ENCODE peak calls at places on chromosomes 12 and 14, in six cellular contexts. One of them, this sample, is unnamed.

GRCh38 chr12:12819752-12820311 is 6.7 kb downstream of the DDX47 start:
- DNase-seq in left colon: no peak
- DNase-seq in PC-3: peak; percentile 89
- DNase-seq in anterior cingulate cortex: no peak
- DNase-seq in activated CD4-positive, CD25-positive, alpha-beta regulatory T cell treated with anti-CD3 and anti-CD28 coated beads, Interleukin-2, amount 50 U/mL, for 72 hours: no peak
- DNase-seq in IMR-90: peak; percentile 96
- DNase-seq in this sample: no peak

GRCh38 chr14:92460916-92461579 is 52.5 kb upstream of the RIN3 start:
- DNase-seq in left colon: peak; percentile 22
- DNase-seq in PC-3: peak; percentile 17
- DNase-seq in anterior cingulate cortex: no peak
- DNase-seq in activated CD4-positive, CD25-positive, alpha-beta regulatory T cell treated with anti-CD3 and anti-CD28 coated beads, Interleukin-2, amount 50 U/mL, for 72 hours: no peak
- DNase-seq in IMR-90: peak; percentile 82
- DNase-seq in this sample: peak; percentile 74

GRCh38 chr12:85711735-85712390 is 124.3 kb downstream of the RASSF9 start:
- DNase-seq in left colon: no peak
- DNase-seq in PC-3: no peak
- DNase-seq in anterior cingulate cortex: no peak
- DNase-seq in activated CD4-positive, CD25-positive, alpha-beta regulatory T cell treated with anti-CD3 and anti-CD28 coated beads, Interleukin-2, amount 50 U/mL, for 72 hours: no peak
- DNase-seq in IMR-90: no peak
- DNase-seq in this sample: no peak

GRCh38 chr14:56172571-56172971 is 54.4 kb downstream of the PELI2 start:
- DNase-seq in left colon: no peak
- DNase-seq in PC-3: peak; percentile 62
- DNase-seq in anterior cingulate cortex: no peak
- DNase-seq in activated CD4-positive, CD25-positive, alpha-beta regulatory T cell treated with anti-CD3 and anti-CD28 coated beads, Interleukin-2, amount 50 U/mL, for 72 hours: no peak
- DNase-seq in IMR-90: peak; percentile 92
- DNase-seq in this sample: no peak

GRCh38 chr12:93662961-93663728 is 14.0 kb upstream of the CRADD start:
- DNase-seq in left colon: no peak
- DNase-seq in PC-3: peak; percentile 29
- DNase-seq in anterior cingulate cortex: no peak
- DNase-seq in activated CD4-positive, CD25-positive, alpha-beta regulatory T cell treated with anti-CD3 and anti-CD28 coated beads, Interleukin-2, amount 50 U/mL, for 72 hours: no peak
- DNase-seq in IMR-90: peak; percentile 33
- DNase-seq in this sample: no peak

GRCh38 chr12:85872497-85873091 is 1.5 kb upstream of the NTS start:
- DNase-seq in left colon: no peak
- DNase-seq in PC-3: peak; percentile 81
- DNase-seq in anterior cingulate cortex: no peak
- DNase-seq in activated CD4-positive, CD25-positive, alpha-beta regulatory T cell treated with anti-CD3 and anti-CD28 coated beads, Interleukin-2, amount 50 U/mL, for 72 hours: no peak
- DNase-seq in IMR-90: peak; percentile 64
- DNase-seq in this sample: peak; percentile 8

GRCh38 chr14:59018978-59019377 is 169.5 kb upstream of the DAAM1 start:
- DNase-seq in left colon: no peak
- DNase-seq in PC-3: peak; percentile 53
- DNase-seq in anterior cingulate cortex: no peak
- DNase-seq in activated CD4-positive, CD25-positive, alpha-beta regulatory T cell treated with anti-CD3 and anti-CD28 coated beads, Interleukin-2, amount 50 U/mL, for 72 hours: no peak
- DNase-seq in IMR-90: peak; percentile 4
- DNase-seq in this sample: no peak

GRCh38 chr12:48969847-48970701 is 1.5 kb downstream of the WNT10B start:
- DNase-seq in left colon: peak; percentile 48
- DNase-seq in PC-3: no peak
- DNase-seq in anterior cingulate cortex: no peak
- DNase-seq in activated CD4-positive, CD25-positive, alpha-beta regulatory T cell treated with anti-CD3 and anti-CD28 coated beads, Interleukin-2, amount 50 U/mL, for 72 hours: no peak
- DNase-seq in IMR-90: no peak
- DNase-seq in this sample: no peak

GRCh38 chr12:132277961-132278360 is 51.4 kb downstream of the GALNT9 start:
- DNase-seq in left colon: no peak
- DNase-seq in PC-3: no peak
- DNase-seq in anterior cingulate cortex: no peak
- DNase-seq in activated CD4-positive, CD25-positive, alpha-beta regulatory T cell treated with anti-CD3 and anti-CD28 coated beads, Interleukin-2, amount 50 U/mL, for 72 hours: no peak
- DNase-seq in IMR-90: no peak
- DNase-seq in this sample: no peak

GRCh38 chr12:49054096-49054495 is 6.5 kb downstream of the KMT2D start:
- DNase-seq in left colon: no peak
- DNase-seq in PC-3: no peak
- DNase-seq in anterior cingulate cortex: no peak
- DNase-seq in activated CD4-positive, CD25-positive, alpha-beta regulatory T cell treated with anti-CD3 and anti-CD28 coated beads, Interleukin-2, amount 50 U/mL, for 72 hours: no peak
- DNase-seq in IMR-90: no peak
- DNase-seq in this sample: no peak

GRCh38 chr14:56046999-56047398 is 71.2 kb upstream of the PELI2 start:
- DNase-seq in left colon: no peak
- DNase-seq in PC-3: no peak
- DNase-seq in anterior cingulate cortex: no peak
- DNase-seq in activated CD4-positive, CD25-positive, alpha-beta regulatory T cell treated with anti-CD3 and anti-CD28 coated beads, Interleukin-2, amount 50 U/mL, for 72 hours: no peak
- DNase-seq in IMR-90: no peak
- DNase-seq in this sample: no peak

GRCh38 chr12:288687-289086 is 26.1 kb upstream of the SLC6A13 start:
- DNase-seq in left colon: no peak
- DNase-seq in PC-3: no peak
- DNase-seq in anterior cingulate cortex: peak; percentile 10
- DNase-seq in activated CD4-positive, CD25-positive, alpha-beta regulatory T cell treated with anti-CD3 and anti-CD28 coated beads, Interleukin-2, amount 50 U/mL, for 72 hours: no peak
- DNase-seq in IMR-90: peak; percentile 86
- DNase-seq in this sample: no peak

GRCh38 chr14:54589843-54590242 is 22.9 kb downstream of the SAMD4A start:
- DNase-seq in left colon: no peak
- DNase-seq in PC-3: peak; percentile 68
- DNase-seq in anterior cingulate cortex: no peak
- DNase-seq in activated CD4-positive, CD25-positive, alpha-beta regulatory T cell treated with anti-CD3 and anti-CD28 coated beads, Interleukin-2, amount 50 U/mL, for 72 hours: no peak
- DNase-seq in IMR-90: no peak
- DNase-seq in this sample: no peak

GRCh38 chr14:28101992-28102391 is 664.6 kb upstream of the FOXG1 start:
- DNase-seq in left colon: no peak
- DNase-seq in PC-3: no peak
- DNase-seq in anterior cingulate cortex: no peak
- DNase-seq in activated CD4-positive, CD25-positive, alpha-beta regulatory T cell treated with anti-CD3 and anti-CD28 coated beads, Interleukin-2, amount 50 U/mL, for 72 hours: no peak
- DNase-seq in IMR-90: no peak
- DNase-seq in this sample: no peak

GRCh38 chr12:51890511-51891171 is 2.7 kb downstream of the ANKRD33 start:
- DNase-seq in left colon: no peak
- DNase-seq in PC-3: no peak
- DNase-seq in anterior cingulate cortex: no peak
- DNase-seq in activated CD4-positive, CD25-positive, alpha-beta regulatory T cell treated with anti-CD3 and anti-CD28 coated beads, Interleukin-2, amount 50 U/mL, for 72 hours: no peak
- DNase-seq in IMR-90: no peak
- DNase-seq in this sample: no peak

GRCh38 chr12:52235822-52236291 is 2.8 kb downstream of the KRT7 start:
- DNase-seq in left colon: peak; percentile 62
- DNase-seq in PC-3: peak; percentile 95
- DNase-seq in anterior cingulate cortex: no peak
- DNase-seq in activated CD4-positive, CD25-positive, alpha-beta regulatory T cell treated with anti-CD3 and anti-CD28 coated beads, Interleukin-2, amount 50 U/mL, for 72 hours: no peak
- DNase-seq in IMR-90: no peak
- DNase-seq in this sample: no peak

GRCh38 chr14:52315355-52315718 is 1.2 kb downstream of the PTGER2 start:
- DNase-seq in left colon: no peak
- DNase-seq in PC-3: no peak
- DNase-seq in anterior cingulate cortex: no peak
- DNase-seq in activated CD4-positive, CD25-positive, alpha-beta regulatory T cell treated with anti-CD3 and anti-CD28 coated beads, Interleukin-2, amount 50 U/mL, for 72 hours: no peak
- DNase-seq in IMR-90: peak; percentile 39
- DNase-seq in this sample: peak; percentile 79

GRCh38 chr12:87365423-87365822 is 663.8 kb downstream of the C12orf50 start:
- DNase-seq in left colon: no peak
- DNase-seq in PC-3: no peak
- DNase-seq in anterior cingulate cortex: no peak
- DNase-seq in activated CD4-positive, CD25-positive, alpha-beta regulatory T cell treated with anti-CD3 and anti-CD28 coated beads, Interleukin-2, amount 50 U/mL, for 72 hours: no peak
- DNase-seq in IMR-90: no peak
- DNase-seq in this sample: no peak

GRCh38 chr12:94305293-94305957 is 154.2 kb downstream of the CEP83 start:
- DNase-seq in left colon: no peak
- DNase-seq in PC-3: no peak
- DNase-seq in anterior cingulate cortex: no peak
- DNase-seq in activated CD4-positive, CD25-positive, alpha-beta regulatory T cell treated with anti-CD3 and anti-CD28 coated beads, Interleukin-2, amount 50 U/mL, for 72 hours: no peak
- DNase-seq in IMR-90: peak; percentile 82
- DNase-seq in this sample: no peak

GRCh38 chr12:54974281-54974680 is 10.3 kb downstream of the TESPA1 start:
- DNase-seq in left colon: no peak
- DNase-seq in PC-3: no peak
- DNase-seq in anterior cingulate cortex: no peak
- DNase-seq in activated CD4-positive, CD25-positive, alpha-beta regulatory T cell treated with anti-CD3 and anti-CD28 coated beads, Interleukin-2, amount 50 U/mL, for 72 hours: no peak
- DNase-seq in IMR-90: no peak
- DNase-seq in this sample: no peak

GRCh38 chr12:124721501-124722154 is 142.0 kb downstream of the SCARB1 start:
- DNase-seq in left colon: no peak
- DNase-seq in PC-3: no peak
- DNase-seq in anterior cingulate cortex: no peak
- DNase-seq in activated CD4-positive, CD25-positive, alpha-beta regulatory T cell treated with anti-CD3 and anti-CD28 coated beads, Interleukin-2, amount 50 U/mL, for 72 hours: no peak
- DNase-seq in IMR-90: peak; percentile 16
- DNase-seq in this sample: no peak

GRCh38 chr12:24025153-24025798 is 75.8 kb upstream of the SOX5 start:
- DNase-seq in left colon: no peak
- DNase-seq in PC-3: peak; percentile 4
- DNase-seq in anterior cingulate cortex: no peak
- DNase-seq in activated CD4-positive, CD25-positive, alpha-beta regulatory T cell treated with anti-CD3 and anti-CD28 coated beads, Interleukin-2, amount 50 U/mL, for 72 hours: no peak
- DNase-seq in IMR-90: peak; percentile 5
- DNase-seq in this sample: no peak

GRCh38 chr14:50955373-50956043 is 11.2 kb upstream of the PYGL start:
- DNase-seq in left colon: peak; percentile 78
- DNase-seq in PC-3: peak; percentile 96
- DNase-seq in anterior cingulate cortex: no peak
- DNase-seq in activated CD4-positive, CD25-positive, alpha-beta regulatory T cell treated with anti-CD3 and anti-CD28 coated beads, Interleukin-2, amount 50 U/mL, for 72 hours: no peak
- DNase-seq in IMR-90: peak; percentile 96
- DNase-seq in this sample: peak; percentile 67

GRCh38 chr12:49389092-49389703 is 21.9 kb downstream of the SPATS2 start:
- DNase-seq in left colon: peak; percentile 46
- DNase-seq in PC-3: no peak
- DNase-seq in anterior cingulate cortex: no peak
- DNase-seq in activated CD4-positive, CD25-positive, alpha-beta regulatory T cell treated with anti-CD3 and anti-CD28 coated beads, Interleukin-2, amount 50 U/mL, for 72 hours: peak; percentile 61
- DNase-seq in IMR-90: no peak
- DNase-seq in this sample: no peak

GRCh38 chr14:37027188-37027824 is 145.1 kb downstream of the SLC25A21 start:
- DNase-seq in left colon: no peak
- DNase-seq in PC-3: no peak
- DNase-seq in anterior cingulate cortex: no peak
- DNase-seq in activated CD4-positive, CD25-positive, alpha-beta regulatory T cell treated with anti-CD3 and anti-CD28 coated beads, Interleukin-2, amount 50 U/mL, for 72 hours: no peak
- DNase-seq in IMR-90: no peak
- DNase-seq in this sample: peak; percentile 54

GRCh38 chr14:20614038-20614840 is 23.1 kb upstream of the RNASE12 start:
- DNase-seq in left colon: peak; percentile 51
- DNase-seq in PC-3: peak; percentile 42
- DNase-seq in anterior cingulate cortex: no peak
- DNase-seq in activated CD4-positive, CD25-positive, alpha-beta regulatory T cell treated with anti-CD3 and anti-CD28 coated beads, Interleukin-2, amount 50 U/mL, for 72 hours: no peak
- DNase-seq in IMR-90: no peak
- DNase-seq in this sample: no peak

GRCh38 chr14:21192875-21193535 is 37.1 kb upstream of the OR5AU1 start:
- DNase-seq in left colon: no peak
- DNase-seq in PC-3: no peak
- DNase-seq in anterior cingulate cortex: no peak
- DNase-seq in activated CD4-positive, CD25-positive, alpha-beta regulatory T cell treated with anti-CD3 and anti-CD28 coated beads, Interleukin-2, amount 50 U/mL, for 72 hours: no peak
- DNase-seq in IMR-90: peak; percentile 40
- DNase-seq in this sample: no peak

GRCh38 chr12:108302471-108303311 is 36.4 kb downstream of the CMKLR1 start:
- DNase-seq in left colon: peak; percentile 28
- DNase-seq in PC-3: peak; percentile 51
- DNase-seq in anterior cingulate cortex: peak; percentile 44
- DNase-seq in activated CD4-positive, CD25-positive, alpha-beta regulatory T cell treated with anti-CD3 and anti-CD28 coated beads, Interleukin-2, amount 50 U/mL, for 72 hours: no peak
- DNase-seq in IMR-90: no peak
- DNase-seq in this sample: no peak

GRCh38 chr14:34778744-34779143 is 64.4 kb upstream of the CFL2 start:
- DNase-seq in left colon: no peak
- DNase-seq in PC-3: no peak
- DNase-seq in anterior cingulate cortex: no peak
- DNase-seq in activated CD4-positive, CD25-positive, alpha-beta regulatory T cell treated with anti-CD3 and anti-CD28 coated beads, Interleukin-2, amount 50 U/mL, for 72 hours: no peak
- DNase-seq in IMR-90: no peak
- DNase-seq in this sample: no peak

GRCh38 chr12:48219635-48220034 is 16.5 kb upstream of the OR10AD1 start:
- DNase-seq in left colon: no peak
- DNase-seq in PC-3: no peak
- DNase-seq in anterior cingulate cortex: no peak
- DNase-seq in activated CD4-positive, CD25-positive, alpha-beta regulatory T cell treated with anti-CD3 and anti-CD28 coated beads, Interleukin-2, amount 50 U/mL, for 72 hours: no peak
- DNase-seq in IMR-90: no peak
- DNase-seq in this sample: no peak

GRCh38 chr12:116537149-116537904 is 21.9 kb upstream of the MAP1LC3B2 start:
- DNase-seq in left colon: no peak
- DNase-seq in PC-3: no peak
- DNase-seq in anterior cingulate cortex: no peak
- DNase-seq in activated CD4-positive, CD25-positive, alpha-beta regulatory T cell treated with anti-CD3 and anti-CD28 coated beads, Interleukin-2, amount 50 U/mL, for 72 hours: no peak
- DNase-seq in IMR-90: no peak
- DNase-seq in this sample: no peak

GRCh38 chr12:49232940-49233841 is 31.7 kb upstream of the TUBA1C start:
- DNase-seq in left colon: peak; percentile 40
- DNase-seq in PC-3: no peak
- DNase-seq in anterior cingulate cortex: peak; percentile 75
- DNase-seq in activated CD4-positive, CD25-positive, alpha-beta regulatory T cell treated with anti-CD3 and anti-CD28 coated beads, Interleukin-2, amount 50 U/mL, for 72 hours: no peak
- DNase-seq in IMR-90: peak; percentile 56
- DNase-seq in this sample: peak; percentile 28

GRCh38 chr14:105848570-105848969 is 322.2 kb downstream of the TMEM121 start:
- DNase-seq in left colon: no peak
- DNase-seq in PC-3: no peak
- DNase-seq in anterior cingulate cortex: no peak
- DNase-seq in activated CD4-positive, CD25-positive, alpha-beta regulatory T cell treated with anti-CD3 and anti-CD28 coated beads, Interleukin-2, amount 50 U/mL, for 72 hours: no peak
- DNase-seq in IMR-90: no peak
- DNase-seq in this sample: no peak

GRCh38 chr14:19993438-19993837 is 8.5 kb upstream of the OR4Q2 start:
- DNase-seq in left colon: no peak
- DNase-seq in PC-3: no peak
- DNase-seq in anterior cingulate cortex: no peak
- DNase-seq in activated CD4-positive, CD25-positive, alpha-beta regulatory T cell treated with anti-CD3 and anti-CD28 coated beads, Interleukin-2, amount 50 U/mL, for 72 hours: no peak
- DNase-seq in IMR-90: no peak
- DNase-seq in this sample: no peak

GRCh38 chr14:88786715-88787114 is 6.0 kb downstream of the EML5 start:
- DNase-seq in left colon: no peak
- DNase-seq in PC-3: no peak
- DNase-seq in anterior cingulate cortex: no peak
- DNase-seq in activated CD4-positive, CD25-positive, alpha-beta regulatory T cell treated with anti-CD3 and anti-CD28 coated beads, Interleukin-2, amount 50 U/mL, for 72 hours: no peak
- DNase-seq in IMR-90: no peak
- DNase-seq in this sample: no peak

GRCh38 chr12:31118347-31118830 is 44.7 kb downstream of the DDX11 start:
- DNase-seq in left colon: no peak
- DNase-seq in PC-3: no peak
- DNase-seq in anterior cingulate cortex: no peak
- DNase-seq in activated CD4-positive, CD25-positive, alpha-beta regulatory T cell treated with anti-CD3 and anti-CD28 coated beads, Interleukin-2, amount 50 U/mL, for 72 hours: no peak
- DNase-seq in IMR-90: no peak
- DNase-seq in this sample: no peak

GRCh38 chr14:101706509-101707284 is 54.8 kb upstream of the PPP2R5C start:
- DNase-seq in left colon: no peak
- DNase-seq in PC-3: no peak
- DNase-seq in anterior cingulate cortex: no peak
- DNase-seq in activated CD4-positive, CD25-positive, alpha-beta regulatory T cell treated with anti-CD3 and anti-CD28 coated beads, Interleukin-2, amount 50 U/mL, for 72 hours: no peak
- DNase-seq in IMR-90: no peak
- DNase-seq in this sample: no peak

GRCh38 chr14:99131632-99132271 is 140.2 kb downstream of the BCL11B start:
- DNase-seq in left colon: no peak
- DNase-seq in PC-3: no peak
- DNase-seq in anterior cingulate cortex: no peak
- DNase-seq in activated CD4-positive, CD25-positive, alpha-beta regulatory T cell treated with anti-CD3 and anti-CD28 coated beads, Interleukin-2, amount 50 U/mL, for 72 hours: no peak
- DNase-seq in IMR-90: no peak
- DNase-seq in this sample: no peak

GRCh38 chr12:117402363-117402762 is 40.9 kb upstream of the NOS1 start:
- DNase-seq in left colon: no peak
- DNase-seq in PC-3: peak; percentile 19
- DNase-seq in anterior cingulate cortex: no peak
- DNase-seq in activated CD4-positive, CD25-positive, alpha-beta regulatory T cell treated with anti-CD3 and anti-CD28 coated beads, Interleukin-2, amount 50 U/mL, for 72 hours: no peak
- DNase-seq in IMR-90: no peak
- DNase-seq in this sample: no peak

GRCh38 chr12:39071611-39072010 is 166.2 kb upstream of the CPNE8 start:
- DNase-seq in left colon: no peak
- DNase-seq in PC-3: no peak
- DNase-seq in anterior cingulate cortex: no peak
- DNase-seq in activated CD4-positive, CD25-positive, alpha-beta regulatory T cell treated with anti-CD3 and anti-CD28 coated beads, Interleukin-2, amount 50 U/mL, for 72 hours: no peak
- DNase-seq in IMR-90: no peak
- DNase-seq in this sample: no peak